ENCODE peak calls at places on chromosomes 1 and 21, in nine cellular contexts. G is LoVo; V is lower lobe of right lung; R is fibroblast of gingiva; U is amniotic stem cell; A is activated T-cell treated with anti-CD3 and anti-CD28 coated beads for 1 hour; T is endothelial cell; F is SK-MEL-5; X is CD4-positive, CD25-positive, alpha-beta regulatory T cell. H is an unnamed sample.

GRCh38 chr1:20640183-20640597 is 6.9 kb downstream of the PINK1 start:
- DNase-seq in T (peak), A (peak), R (peak), V (no peak), F (peak), X (peak), G (peak), U (peak), H (no peak)

GRCh38 chr1:168116327-168116799 is 20.4 kb downstream of the GPR161 start:
- DNase-seq in U (no peak), X (no peak), R (no peak), F (no peak), V (peak), A (no peak), G (peak), T (no peak), H (peak)

GRCh38 chr1:180092931-180093650 is 61.6 kb upstream of the QSOX1 start:
- DNase-seq in R (no peak), F (no peak), U (no peak), V (no peak), G (no peak), T (no peak), A (no peak), X (no peak), H (no peak)

GRCh38 chr1:36199934-36200741 is 24.1 kb upstream of the THRAP3 start:
- DNase-seq in X (no peak), T (no peak), A (no peak), R (peak), V (no peak), U (no peak), F (peak), G (peak), H (peak)

GRCh38 chr21:14683021-14683420 is 136.9 kb upstream of the SAMSN1 start:
- DNase-seq in X (no peak), R (no peak), F (no peak), T (no peak), V (no peak), G (no peak), A (no peak), U (no peak), H (no peak)

GRCh38 chr1:150162582-150162861 is 12.8 kb downstream of the PLEKHO1 start:
- DNase-seq in F (no peak), U (no peak), G (no peak), X (no peak), T (no peak), A (no peak), R (no peak), V (no peak), H (no peak)

GRCh38 chr1:85705940-85706339 is 2.3 kb downstream of the ZNHIT6 start:
- DNase-seq in R (no peak), F (no peak), A (no peak), G (no peak), T (no peak), V (no peak), X (no peak), U (no peak), H (no peak)

GRCh38 chr1:78651247-78651646 is 1.6 kb downstream of the IFI44 start:
- DNase-seq in X (no peak), U (no peak), G (no peak), V (no peak), R (peak), F (no peak), T (no peak), A (no peak), H (no peak)

GRCh38 chr1:221449801-221450470 is 292.0 kb downstream of the DUSP10 start:
- DNase-seq in T (no peak), X (no peak), V (no peak), F (no peak), G (no peak), U (no peak), A (no peak), R (no peak), H (no peak)

GRCh38 chr1:238811211-238811610 is 575.2 kb upstream of the CHRM3 start:
- DNase-seq in A (no peak), X (no peak), T (no peak), G (no peak), U (no peak), V (no peak), R (no peak), F (no peak), H (no peak)

GRCh38 chr1:152461544-152461943 is 47.5 kb upstream of the CRNN start:
- DNase-seq in R (peak), G (peak), A (peak), F (peak), T (peak), U (peak), X (peak), V (no peak), H (no peak)

GRCh38 chr1:83857108-83857507 is 141.8 kb downstream of the TTLL7 start:
- DNase-seq in U (peak), F (peak), G (peak), T (no peak), A (no peak), V (no peak), R (peak), X (no peak), H (no peak)